ENCODE peak calls at places on chromosome 7, in five cellular contexts. N is WERI-Rb-1; C is Kasumi-1; U is effector CD4-positive, alpha-beta T cell; R is A172. X is an unnamed sample.

GRCh38 chr7:40474790-40475680 is 340.2 kb downstream of the SUGCT start:
- DNase-seq in N (no peak), C (no peak), U (no peak), R (no peak), X (no peak)

GRCh38 chr7:116812905-116813304 is 49.5 kb upstream of the CAPZA2 start:
- DNase-seq in N (no peak), C (no peak), U (no peak), R (no peak), X (no peak)

GRCh38 chr7:71595176-71595575 is 463.2 kb downstream of the GALNT17 start:
- DNase-seq in N (no peak), C (no peak), U (no peak), R (no peak), X (no peak)

GRCh38 chr7:143429770-143430698 is 13.2 kb upstream of the TAS2R60 start:
- DNase-seq in N (no peak), C (no peak), U (no peak), R (no peak), X (no peak)

GRCh38 chr7:36960105-36960504 is 235.8 kb upstream of the AOAH start:
- DNase-seq in N (no peak), C (no peak), U (no peak), R (no peak), X (no peak)

GRCh38 chr7:124497209-124497608 is 268.4 kb downstream of the GPR37 start:
- DNase-seq in N (no peak), C (no peak), U (no peak), R (no peak), X (no peak)

GRCh38 chr7:70506463-70506862 is 625.5 kb upstream of the GALNT17 start:
- DNase-seq in N (peak; percentile 64), C (no peak), U (no peak), R (no peak), X (no peak)

GRCh38 chr7:27767374-27767773 is 27.4 kb downstream of the TAX1BP1 start:
- DNase-seq in N (no peak), C (no peak), U (no peak), R (peak; percentile 79), X (no peak)

GRCh38 chr7:155796381-155797261 is 15.6 kb downstream of the SHH start:
- DNase-seq in N (peak; percentile 46), C (peak; percentile 32), U (peak; percentile 59), R (no peak), X (no peak)

GRCh38 chr7:64314493-64315020 is 796 bp downstream of the ZNF736 start:
- DNase-seq in N (no peak), C (no peak), U (no peak), R (no peak), X (no peak)

GRCh38 chr7:141999219-141999618 is 3.5 kb downstream of the MGAM start:
- DNase-seq in N (no peak), C (no peak), U (no peak), R (no peak), X (no peak)

GRCh38 chr7:103348452-103348851 is 1.0 kb downstream of the PSMC2 start:
- DNase-seq in N (no peak), C (no peak), U (no peak), R (no peak), X (no peak)

GRCh38 chr7:56218510-56218909 is 102.3 kb upstream of the NUPR2 start:
- DNase-seq in N (no peak), C (no peak), U (no peak), R (no peak), X (no peak)

GRCh38 chr7:96775046-96775445 is 65.4 kb upstream of the SEM1 start:
- DNase-seq in N (no peak), C (no peak), U (no peak), R (no peak), X (no peak)

GRCh38 chr7:23106491-23106800 is 861 bp downstream of the KLHL7 start:
- DNase-seq in N (no peak), C (peak; percentile 91), U (no peak), R (no peak), X (no peak)

X was measured in KG1.